ENCODE peak calls at places on chromosome 16, in six cellular contexts. V is AG09319; D is HS-27A; P is Peyer's patch; W is activated CD4-positive, alpha-beta T cell treated with anti-CD3 and anti-CD28 coated beads, Interleukin-2, amount 50 U/mL, for 1 hour; S is nephron progenitor cell. O is an unnamed sample.

GRCh38 chr16:47877166-47877565 is 278.6 kb downstream of the ABCC12 start:
- DNase-seq in S (no peak), V (no peak), W (no peak), P (no peak), D (no peak), O (no peak)

GRCh38 chr16:11094075-11094593 is 149.8 kb downstream of the CLEC16A start:
- DNase-seq in S (no peak), V (no peak), P (peak; percentile 69), D (no peak), W (peak; percentile 29), O (no peak)

GRCh38 chr16:84955427-84955826 is 55.9 kb downstream of the ZDHHC7 start:
- DNase-seq in V (no peak), P (no peak), D (no peak), S (no peak), W (no peak), O (no peak)

GRCh38 chr16:14354561-14355351 is 275.3 kb downstream of the PARN start:
- DNase-seq in V (no peak), S (no peak), W (no peak), D (no peak), P (peak; percentile 52), O (no peak)

GRCh38 chr16:23229714-23230113 is 47.2 kb downstream of the SCNN1G start:
- DNase-seq in V (no peak), D (no peak), S (no peak), P (no peak), W (no peak), O (no peak)

GRCh38 chr16:66503030-66503429 is 46.9 kb downstream of the TK2 start:
- DNase-seq in V (no peak), W (no peak), S (no peak), P (peak; percentile 12), D (no peak), O (no peak)

GRCh38 chr16:67647111-67647651 is 2.2 kb downstream of the CARMIL2 start:
- DNase-seq in D (no peak), S (no peak), V (no peak), W (no peak), P (no peak), O (no peak)

GRCh38 chr16:24950275-24950674 is 64.9 kb downstream of the ARHGAP17 start:
- DNase-seq in S (no peak), P (no peak), D (no peak), V (peak; percentile 10), W (no peak), O (no peak)

GRCh38 chr16:67396775-67397450 is 3.6 kb upstream of the TPPP3 start:
- DNase-seq in W (no peak), D (no peak), P (no peak), S (no peak), V (no peak), O (no peak)

GRCh38 chr16:46972971-46973456 is 460 bp downstream of the DNAJA2 start:
- DNase-seq in V (no peak), P (peak; percentile 50), D (peak; percentile 3), S (peak; percentile 47), W (peak; percentile 23), O (peak; percentile 13)

GRCh38 chr16:85490971-85491771 is 122.0 kb upstream of the GSE1 start:
- DNase-seq in P (peak; percentile 23), S (peak; percentile 55), V (no peak), W (peak; percentile 34), D (no peak), O (no peak)

GRCh38 chr16:49559242-49559641 is 185.6 kb downstream of the C16orf78 start:
- DNase-seq in S (no peak), V (no peak), D (no peak), W (no peak), P (no peak), O (no peak)

GRCh38 chr16:87703835-87704375 is 61.9 kb downstream of the KLHDC4 start:
- DNase-seq in W (no peak), P (no peak), S (no peak), D (no peak), V (no peak), O (no peak)

GRCh38 chr16:12568438-12568837 is 235.2 kb downstream of the CPPED1 start:
- DNase-seq in W (no peak), V (no peak), D (no peak), P (no peak), S (no peak), O (no peak)

GRCh38 chr16:14366974-14367707 is 262.9 kb downstream of the PARN start:
- DNase-seq in P (no peak), S (no peak), D (no peak), W (no peak), V (no peak), O (no peak)

GRCh38 chr16:17277981-17278381 is 192.8 kb downstream of the XYLT1 start:
- DNase-seq in S (peak; percentile 27), D (no peak), P (peak; percentile 53), V (no peak), W (no peak), O (no peak)

GRCh38 chr16:23286131-23286532 is 16.0 kb upstream of the SCNN1B start:
- DNase-seq in S (no peak), W (no peak), P (no peak), V (no peak), D (no peak), O (no peak)

GRCh38 chr16:48332978-48333377 is 52.2 kb downstream of the SIAH1 start:
- DNase-seq in V (no peak), P (no peak), W (no peak), S (no peak), D (no peak), O (no peak)

GRCh38 chr16:29811896-29812665 is at the start of gene PRRT2:
- DNase-seq in P (peak; percentile 51), S (peak; percentile 88), V (no peak), W (no peak), D (no peak), O (peak; percentile 44)

GRCh38 chr16:11168386-11169065 is 87.5 kb downstream of the SOCS1 start:
- DNase-seq in V (no peak), W (no peak), S (no peak), P (no peak), D (no peak), O (no peak)

GRCh38 chr16:88922114-88922825 is 54.7 kb downstream of the CBFA2T3 start:
- DNase-seq in P (peak; percentile 44), S (no peak), D (no peak), W (no peak), V (peak; percentile 55), O (no peak)

GRCh38 chr16:47258874-47259461 is 115.2 kb upstream of the NETO2 start:
- DNase-seq in P (no peak), V (no peak), D (peak; percentile 2), S (no peak), W (no peak), O (no peak)

GRCh38 chr16:50121721-50122445 is 31.2 kb upstream of the TENT4B start:
- DNase-seq in P (peak; percentile 22), V (no peak), W (peak; percentile 2), S (no peak), D (no peak), O (no peak)

GRCh38 chr16:68264128-68265077 is at the start of gene SLC7A6:
- DNase-seq in P (peak; percentile 81), V (no peak), S (peak; percentile 89), D (peak; percentile 68), W (peak; percentile 79), O (peak; percentile 73)

GRCh38 chr16:56289862-56290261 is 98.6 kb downstream of the GNAO1 start:
- DNase-seq in W (no peak), V (no peak), S (no peak), D (no peak), P (no peak), O (no peak)

GRCh38 chr16:27508476-27508875 is 41.2 kb downstream of the GTF3C1 start:
- DNase-seq in D (no peak), P (no peak), W (no peak), V (no peak), S (no peak), O (no peak)

GRCh38 chr16:88926374-88926990 is 50.5 kb downstream of the CBFA2T3 start:
- DNase-seq in W (no peak), S (no peak), D (no peak), V (no peak), P (no peak), O (no peak)

GRCh38 chr16:29806641-29807425 is 504 bp downstream of the MAZ start:
- DNase-seq in V (no peak), W (no peak), S (peak; percentile 66), P (peak; percentile 63), D (no peak), O (peak; percentile 37)

GRCh38 chr16:87713469-87714229 is 52.1 kb downstream of the KLHDC4 start:
- DNase-seq in W (peak; percentile 58), P (peak; percentile 63), D (no peak), S (no peak), V (no peak), O (no peak)

GRCh38 chr16:86578499-86579267 is at the start of gene FOXL1:
- DNase-seq in P (no peak), V (no peak), D (no peak), S (peak; percentile 58), W (no peak), O (no peak)

GRCh38 chr16:28320741-28321140 is 28.4 kb downstream of the SBK1 start:
- DNase-seq in P (no peak), D (no peak), W (no peak), V (no peak), S (no peak), O (no peak)

GRCh38 chr16:56384074-56384721 is 41.1 kb downstream of the AMFR start:
- DNase-seq in D (no peak), S (no peak), W (no peak), V (no peak), P (no peak), O (no peak)

GRCh38 chr16:82655315-82655714 is 28.5 kb downstream of the CDH13 start:
- DNase-seq in W (peak; percentile 63), V (no peak), P (peak; percentile 65), S (no peak), D (peak; percentile 77), O (peak; percentile 83)

GRCh38 chr16:19113577-19114358 is at the start of gene ITPRIPL2:
- DNase-seq in P (peak; percentile 44), S (peak; percentile 73), V (peak; percentile 84), W (no peak), D (peak; percentile 53), O (no peak)